ENCODE peak calls at places on chromosomes 4 and X, in eight cellular contexts. F is fibroblast of lung; A is ovary; U is GM23248; P is K562; O is transverse colon; W is effector memory CD4-positive, alpha-beta T cell; E is uterus. I is an unnamed sample.

GRCh38 chr4:143313527-143313926 is 23.1 kb upstream of the GAB1 start:
- DNase-seq in U (no peak), W (no peak), A (no peak), P (no peak), E (no peak), O (no peak), F (no peak), I (no peak)

GRCh38 chr4:145808021-145808650 is 128.2 kb downstream of the C4orf51 start:
- DNase-seq in O (no peak), P (peak; percentile 47), E (no peak), U (peak; percentile 97), F (peak; percentile 97), W (no peak), A (no peak), I (peak; percentile 99)

GRCh38 chrX:7071390-7071789 is 76.1 kb upstream of the STS start:
- DNase-seq in E (no peak), P (no peak), U (no peak), O (no peak), W (no peak), F (no peak), A (no peak), I (no peak)

GRCh38 chr4:155371432-155372043 is 5.2 kb downstream of the MAP9 start:
- DNase-seq in U (peak; percentile 43), F (peak; percentile 14), W (no peak), P (no peak), O (no peak), A (no peak), E (no peak), I (peak; percentile 5)

GRCh38 chrX:87475793-87476192 is 41.8 kb upstream of the KLHL4 start:
- DNase-seq in U (no peak), A (no peak), O (no peak), F (no peak), W (no peak), E (no peak), P (no peak), I (no peak)

GRCh38 chr4:147778942-147779341 is 47.1 kb downstream of the ARHGAP10 start:
- DNase-seq in W (no peak), O (no peak), U (no peak), A (no peak), E (no peak), F (no peak), P (no peak), I (no peak)

GRCh38 chrX:28850955-28851354 is 263.7 kb downstream of the IL1RAPL1 start:
- DNase-seq in W (no peak), E (no peak), F (no peak), O (no peak), P (no peak), A (no peak), U (no peak), I (no peak)

GRCh38 chr4:73608677-73609594 is 11.3 kb downstream of the RASSF6 start:
- DNase-seq in W (no peak), O (no peak), A (no peak), P (no peak), F (no peak), U (peak; percentile 52), E (no peak), I (peak; percentile 77)

GRCh38 chr4:127179451-127180087 is 453.2 kb upstream of the INTU start:
- DNase-seq in E (no peak), P (no peak), W (no peak), A (no peak), O (no peak), F (no peak), U (no peak), I (no peak)

GRCh38 chr4:124322234-124322831 is 390.2 kb downstream of the ANKRD50 start:
- DNase-seq in F (peak; percentile 35), A (no peak), W (no peak), P (peak; percentile 15), E (no peak), U (peak; percentile 62), O (no peak), I (peak; percentile 24)

GRCh38 chr4:19655666-19656065 is 596.0 kb upstream of the SLIT2 start:
- DNase-seq in U (no peak), F (no peak), E (no peak), P (no peak), O (no peak), A (no peak), W (no peak), I (no peak)

GRCh38 chr4:71445819-71446218 is 107.0 kb downstream of the SLC4A4 start:
- DNase-seq in A (no peak), U (no peak), F (no peak), P (no peak), E (no peak), W (no peak), O (no peak), I (no peak)

GRCh38 chrX:118823263-118824172 is at the start of gene ZCCHC12:
- DNase-seq in A (peak; percentile 77), W (peak; percentile 8), F (peak; percentile 66), O (peak; percentile 35), U (peak; percentile 57), P (peak; percentile 80), E (peak; percentile 67), I (peak; percentile 25)

GRCh38 chr4:173494013-173494970 is 35.7 kb downstream of the HAND2 start:
- DNase-seq in A (no peak), O (peak; percentile 71), P (peak; percentile 27), E (peak; percentile 51), F (peak; percentile 63), W (peak; percentile 46), U (peak; percentile 85), I (peak; percentile 66)

GRCh38 chr4:119559044-119559647 is 69.5 kb downstream of the PDE5A start:
- DNase-seq in P (no peak), A (no peak), F (peak; percentile 58), E (no peak), U (peak; percentile 74), W (no peak), O (no peak), I (peak; percentile 19)

GRCh38 chr4:186698028-186698427 is 25.6 kb downstream of the FAT1 start:
- DNase-seq in W (no peak), A (no peak), U (no peak), E (no peak), F (no peak), P (no peak), O (no peak), I (no peak)
- H3K27ac ChIP-seq in W (no peak overlapping the region), A (no peak overlapping the region), U (no peak overlapping the region), E (no peak overlapping the region), F (no peak overlapping the region), P (no peak overlapping the region), O (no peak overlapping the region), I (no peak overlapping the region)

DNA sequence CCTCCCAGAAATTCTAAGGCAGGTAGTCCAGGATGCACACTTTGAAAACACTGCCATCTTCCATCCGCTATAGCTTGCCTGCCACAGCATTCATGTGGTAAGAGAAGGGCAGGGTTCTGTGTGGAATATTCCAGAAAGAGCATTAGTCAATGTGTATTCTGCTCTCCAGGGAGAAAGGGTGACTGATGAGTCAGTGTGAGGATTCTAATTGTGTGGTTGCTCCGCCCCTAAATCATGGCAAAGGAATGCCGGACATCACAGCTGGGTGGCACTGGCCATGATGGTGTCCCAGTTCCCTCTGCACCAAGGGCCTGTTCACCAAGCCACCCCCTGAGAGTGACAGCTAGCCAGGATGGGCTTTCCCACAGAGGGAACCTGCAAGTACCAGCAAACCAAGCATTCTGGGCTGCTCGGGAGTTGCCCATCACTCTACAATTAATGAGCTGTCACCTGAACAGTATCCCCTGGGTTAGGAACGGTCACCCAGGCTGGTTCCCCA is 9.5 kb downstream of the IDS start:
- DNase-seq in E (no peak), P (no peak), O (no peak), A (no peak), U (peak; percentile 89), W (no peak), F (peak; percentile 88), I (peak; percentile 86)
- H3K36me3 ChIP-seq in E (no peaks in the 10 kb centered on the region), P (peaks cover 11% of the 10 kb centered on the region), O (no peaks in the 10 kb centered on the region), A (no peaks in the 10 kb centered on the region), U (peaks cover 10% of the 10 kb centered on the region), W (peaks cover 92% of the 10 kb centered on the region), F (peaks cover 6% of the 10 kb centered on the region), I (peaks cover 6% of the 10 kb centered on the region)

GRCh38 chrX:17758382-17758781 is 21.1 kb downstream of the SCML1 start:
- DNase-seq in E (no peak), P (no peak), O (no peak), U (no peak), F (no peak), A (no peak), W (no peak), I (no peak)
- H3K27ac ChIP-seq in E (no peak overlapping the region), P (no peak overlapping the region), O (no peak overlapping the region), U (no peak overlapping the region), F (no peak overlapping the region), A (no peak overlapping the region), W (no peak overlapping the region), I (no peak overlapping the region)

GRCh38 chr4:125482822-125483221 is 168.1 kb downstream of the FAT4 start:
- DNase-seq in W (no peak), O (no peak), F (no peak), P (no peak), A (no peak), U (no peak), E (no peak), I (no peak)
- H3K36me3 ChIP-seq in W (no peaks in the 10 kb centered on the region), O (no peaks in the 10 kb centered on the region), F (no peaks in the 10 kb centered on the region), P (no peaks in the 10 kb centered on the region), A (no peaks in the 10 kb centered on the region), U (peaks cover 36% of the 10 kb centered on the region), E (no peaks in the 10 kb centered on the region), I (no peaks in the 10 kb centered on the region)

GRCh38 chr4:40192286-40193017 is 4.4 kb upstream of the RHOH start:
- DNase-seq in O (peak; percentile 32), U (no peak), P (no peak), E (no peak), F (no peak), W (no peak), A (no peak), I (no peak)

GRCh38 chr4:40190465-40190864 is 6.4 kb upstream of the RHOH start:
- DNase-seq in F (no peak), U (no peak), A (no peak), E (no peak), W (no peak), P (no peak), O (no peak), I (no peak)

GRCh38 chr4:40193018-40193571 is 3.7 kb upstream of the RHOH start:
- DNase-seq in P (no peak), U (no peak), O (peak; percentile 51), F (no peak), E (no peak), W (no peak), A (no peak), I (no peak)

GRCh38 chr4:40189997-40190396 is 6.8 kb upstream of the RHOH start:
- DNase-seq in W (no peak), U (no peak), P (no peak), O (no peak), F (no peak), A (peak; percentile 38), E (no peak), I (no peak)

GRCh38 chr4:40190880-40191815 is 5.7 kb upstream of the RHOH start:
- DNase-seq in W (no peak), F (no peak), P (no peak), U (no peak), A (no peak), O (no peak), E (no peak), I (no peak)
- H3K27ac ChIP-seq in W (peak overlapping the region; percentile 100), F (no peak overlapping the region), P (peak overlapping the region; percentile 3), U (no peak overlapping the region), A (no peak overlapping the region), O (peak overlapping the region; percentile 20), E (no peak overlapping the region), I (no peak overlapping the region)

I was measured in mammary epithelial cell.